ENCODE peak calls at places on chromosomes 7 and 10, in ten cellular contexts. One of them, this sample, is unnamed. For H3K27me3, the result is how much of the 10 kb centered on the place peaks cover.

GRCh38 chr10:96794786-96795733 is 37.0 kb upstream of the LCOR start:
- DNase-seq in testis: no peak
- DNase-seq in IMR-90: no peak
- DNase-seq in thyroid gland: no peak
- DNase-seq in ovary: no peak
- DNase-seq in prostate gland: no peak
- DNase-seq in adrenal gland: no peak
- DNase-seq in HCT116: no peak
- DNase-seq in esophagus squamous epithelium: no peak
- DNase-seq in sigmoid colon: no peak
- DNase-seq in this sample: no peak

GRCh38 chr7:84302949-84303348 is 108.4 kb upstream of the SEMA3A start:
- DNase-seq in IMR-90: no peak
- DNase-seq in HCT116: no peak
- DNase-seq in prostate gland: no peak
- DNase-seq in ovary: no peak
- DNase-seq in thyroid gland: no peak
- DNase-seq in sigmoid colon: no peak
- DNase-seq in adrenal gland: no peak
- DNase-seq in testis: no peak
- DNase-seq in esophagus squamous epithelium: no peak
- DNase-seq in this sample: no peak

GRCh38 chr10:77111611-77112550 is 525.7 kb downstream of the KCNMA1 start:
- DNase-seq in HCT116: peak
- DNase-seq in esophagus squamous epithelium: no peak
- DNase-seq in prostate gland: no peak
- DNase-seq in ovary: no peak
- DNase-seq in sigmoid colon: no peak
- DNase-seq in testis: no peak
- DNase-seq in thyroid gland: no peak
- DNase-seq in adrenal gland: peak
- DNase-seq in IMR-90: peak
- DNase-seq in this sample: no peak

GRCh38 chr7:101911011-101911799 is 93.8 kb downstream of the CUX1 start:
- DNase-seq in HCT116: no peak
- DNase-seq in prostate gland: no peak
- DNase-seq in ovary: peak
- DNase-seq in sigmoid colon: peak
- DNase-seq in IMR-90: peak
- DNase-seq in esophagus squamous epithelium: no peak
- DNase-seq in adrenal gland: no peak
- DNase-seq in testis: peak
- DNase-seq in thyroid gland: no peak
- DNase-seq in this sample: peak

GRCh38 chr7:47091141-47091540 is 490.8 kb downstream of the TNS3 start:
- DNase-seq in prostate gland: no peak
- DNase-seq in sigmoid colon: no peak
- DNase-seq in HCT116: no peak
- DNase-seq in adrenal gland: no peak
- DNase-seq in thyroid gland: no peak
- DNase-seq in testis: no peak
- DNase-seq in ovary: no peak
- DNase-seq in esophagus squamous epithelium: no peak
- DNase-seq in IMR-90: peak
- DNase-seq in this sample: no peak

GRCh38 chr10:49296826-49297225 is 2.1 kb upstream of the C10orf71 start:
- DNase-seq in ovary: no peak
- DNase-seq in HCT116: no peak
- DNase-seq in prostate gland: no peak
- DNase-seq in IMR-90: no peak
- DNase-seq in esophagus squamous epithelium: no peak
- DNase-seq in adrenal gland: no peak
- DNase-seq in thyroid gland: no peak
- DNase-seq in sigmoid colon: no peak
- DNase-seq in testis: no peak
- DNase-seq in this sample: no peak

GRCh38 chr7:22932896-22933295 is 81.0 kb downstream of the HYCC1 start:
- DNase-seq in adrenal gland: no peak
- DNase-seq in testis: no peak
- DNase-seq in ovary: no peak
- DNase-seq in IMR-90: no peak
- DNase-seq in thyroid gland: no peak
- DNase-seq in HCT116: no peak
- DNase-seq in prostate gland: no peak
- DNase-seq in esophagus squamous epithelium: no peak
- DNase-seq in sigmoid colon: no peak
- DNase-seq in this sample: no peak

GRCh38 chr10:17913604-17914003 is 38.1 kb upstream of the SLC39A12 start:
- DNase-seq in sigmoid colon: no peak
- DNase-seq in testis: no peak
- DNase-seq in prostate gland: no peak
- DNase-seq in adrenal gland: no peak
- DNase-seq in ovary: no peak
- DNase-seq in thyroid gland: no peak
- DNase-seq in HCT116: no peak
- DNase-seq in esophagus squamous epithelium: no peak
- DNase-seq in IMR-90: no peak
- DNase-seq in this sample: no peak

GRCh38 chr7:13257661-13258060 is 570.2 kb downstream of the ARL4A start:
- DNase-seq in ovary: no peak
- DNase-seq in sigmoid colon: no peak
- DNase-seq in thyroid gland: no peak
- DNase-seq in testis: no peak
- DNase-seq in esophagus squamous epithelium: no peak
- DNase-seq in IMR-90: no peak
- DNase-seq in HCT116: no peak
- DNase-seq in prostate gland: no peak
- DNase-seq in adrenal gland: no peak
- DNase-seq in this sample: no peak

GRCh38 chr10:125770844-125771243 is 4.8 kb downstream of the MMP21 start:
- DNase-seq in adrenal gland: no peak
- DNase-seq in thyroid gland: no peak
- DNase-seq in HCT116: no peak
- DNase-seq in esophagus squamous epithelium: no peak
- DNase-seq in ovary: no peak
- DNase-seq in IMR-90: no peak
- DNase-seq in prostate gland: no peak
- DNase-seq in testis: no peak
- DNase-seq in sigmoid colon: no peak
- DNase-seq in this sample: no peak

GRCh38 chr10:6363516-6363915 is 160.8 kb downstream of the PFKFB3 start:
- DNase-seq in esophagus squamous epithelium: no peak
- DNase-seq in testis: no peak
- DNase-seq in IMR-90: no peak
- DNase-seq in adrenal gland: no peak
- DNase-seq in sigmoid colon: no peak
- DNase-seq in prostate gland: no peak
- DNase-seq in thyroid gland: no peak
- DNase-seq in HCT116: no peak
- DNase-seq in ovary: no peak
- DNase-seq in this sample: no peak
- H3K27me3 ChIP-seq in esophagus squamous epithelium: under half
- H3K27me3 ChIP-seq in testis: under half
- H3K27me3 ChIP-seq in IMR-90: under half
- H3K27me3 ChIP-seq in adrenal gland: under half
- H3K27me3 ChIP-seq in sigmoid colon: under half
- H3K27me3 ChIP-seq in prostate gland: under half
- H3K27me3 ChIP-seq in thyroid gland: under half
- H3K27me3 ChIP-seq in HCT116: under half
- H3K27me3 ChIP-seq in ovary: under half
- H3K27me3 ChIP-seq in this sample: under half

DNA sequence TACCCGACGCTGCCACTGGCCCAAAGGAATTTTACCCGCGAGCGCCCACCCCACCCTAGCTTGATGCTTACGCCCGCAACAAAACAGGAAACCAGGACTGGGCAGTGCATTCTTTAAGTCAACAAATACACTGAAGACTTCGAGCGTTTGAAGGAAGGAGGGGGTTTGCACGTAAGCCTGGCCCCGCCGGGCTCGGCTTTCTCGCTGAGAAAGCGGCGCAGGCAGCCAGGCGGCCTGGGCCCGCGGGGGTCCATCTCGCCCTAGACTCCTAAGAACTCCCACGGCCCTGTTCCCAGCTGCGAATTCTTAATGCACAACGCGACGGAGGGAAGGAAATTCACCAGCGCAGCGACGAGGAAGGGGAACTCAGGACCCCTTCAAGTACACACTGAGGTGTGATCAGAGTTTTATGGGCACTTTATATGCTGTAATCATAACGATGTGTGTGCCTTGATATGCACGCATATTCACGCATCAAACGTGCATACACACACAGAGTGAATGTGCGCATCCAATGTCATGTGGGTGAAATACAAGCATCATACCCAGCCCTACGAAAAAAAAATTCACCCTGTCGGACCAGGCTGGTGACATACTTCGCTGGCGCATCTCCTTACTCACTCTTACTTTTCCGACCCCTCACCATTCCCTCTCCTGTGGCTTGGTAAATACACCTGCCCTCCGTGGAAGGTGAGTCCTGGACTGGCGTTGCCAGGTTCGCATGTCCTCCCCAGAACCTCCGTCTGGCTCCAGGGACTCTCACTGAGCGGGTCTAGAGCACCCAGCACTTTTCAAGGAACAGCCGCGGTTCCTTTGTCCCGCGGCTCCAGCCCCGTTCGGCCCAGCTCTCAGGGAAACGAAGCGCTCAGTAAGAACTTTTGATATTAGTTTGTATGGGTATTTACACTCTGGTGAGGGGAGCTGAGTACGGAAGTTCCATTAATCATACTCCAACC is 5.7 kb upstream of the HOXA13 start:
- DNase-seq in adrenal gland: no peak
- DNase-seq in IMR-90: no peak
- DNase-seq in testis: no peak
- DNase-seq in thyroid gland: no peak
- DNase-seq in esophagus squamous epithelium: no peak
- DNase-seq in prostate gland: no peak
- DNase-seq in HCT116: no peak
- DNase-seq in ovary: no peak
- DNase-seq in sigmoid colon: no peak
- DNase-seq in this sample: no peak
- TF ChIP-seq POLR2A in adrenal gland: no peak
- TF ChIP-seq POLR2A in IMR-90: no peak
- TF ChIP-seq POLR2A in testis: no peak
- TF ChIP-seq POLR2A in thyroid gland: no peak
- TF ChIP-seq POLR2A in esophagus squamous epithelium: no peak
- TF ChIP-seq POLR2A in prostate gland: no peak
- TF ChIP-seq POLR2A in HCT116: no peak
- TF ChIP-seq POLR2A in ovary: no peak
- TF ChIP-seq POLR2A in sigmoid colon: no peak
- TF ChIP-seq POLR2A in this sample: no peak

DNA sequence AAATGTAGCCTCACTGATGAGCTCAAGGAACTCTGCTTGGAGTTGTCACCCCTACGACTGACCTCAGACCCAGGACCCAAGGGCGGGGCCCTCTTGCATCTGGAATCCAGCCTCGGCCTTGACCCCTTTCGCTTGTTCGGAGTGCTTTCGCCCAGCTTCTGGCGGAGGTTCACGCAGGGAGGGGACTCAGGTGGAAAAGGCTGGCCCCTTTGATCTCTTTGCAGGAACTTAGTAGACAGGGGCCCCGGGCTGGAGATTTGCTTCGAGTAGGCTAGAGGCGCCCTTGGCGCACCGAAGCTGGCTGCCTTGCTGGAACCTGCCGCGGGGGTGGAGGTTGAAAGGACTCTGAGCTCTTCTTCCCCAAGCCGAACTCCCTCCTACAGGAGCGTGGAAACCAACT is 255.0 kb downstream of the OTUD1 start:
- DNase-seq in thyroid gland: no peak
- DNase-seq in adrenal gland: no peak
- DNase-seq in sigmoid colon: no peak
- DNase-seq in testis: no peak
- DNase-seq in HCT116: no peak
- DNase-seq in IMR-90: no peak
- DNase-seq in ovary: no peak
- DNase-seq in esophagus squamous epithelium: no peak
- DNase-seq in prostate gland: no peak
- DNase-seq in this sample: no peak
- H3K4me3 ChIP-seq in thyroid gland: no peak
- H3K4me3 ChIP-seq in adrenal gland: no peak
- H3K4me3 ChIP-seq in sigmoid colon: no peak
- H3K4me3 ChIP-seq in testis: peak
- H3K4me3 ChIP-seq in HCT116: no peak
- H3K4me3 ChIP-seq in IMR-90: no peak
- H3K4me3 ChIP-seq in ovary: no peak
- H3K4me3 ChIP-seq in esophagus squamous epithelium: peak
- H3K4me3 ChIP-seq in prostate gland: peak
- H3K4me3 ChIP-seq in this sample: peak

GRCh38 chr7:155391414-155391813 is 66.5 kb upstream of the EN2 start:
- DNase-seq in IMR-90: no peak
- DNase-seq in prostate gland: no peak
- DNase-seq in adrenal gland: no peak
- DNase-seq in HCT116: no peak
- DNase-seq in thyroid gland: no peak
- DNase-seq in sigmoid colon: no peak
- DNase-seq in esophagus squamous epithelium: no peak
- DNase-seq in testis: no peak
- DNase-seq in ovary: no peak
- DNase-seq in this sample: peak
- H3K27me3 ChIP-seq in IMR-90: under half
- H3K27me3 ChIP-seq in prostate gland: under half
- H3K27me3 ChIP-seq in adrenal gland: under half
- H3K27me3 ChIP-seq in HCT116: under half
- H3K27me3 ChIP-seq in thyroid gland: under half
- H3K27me3 ChIP-seq in sigmoid colon: half or more
- H3K27me3 ChIP-seq in esophagus squamous epithelium: half or more
- H3K27me3 ChIP-seq in testis: under half
- H3K27me3 ChIP-seq in ovary: under half
- H3K27me3 ChIP-seq in this sample: under half